ENCODE peak calls at places on chromosomes 13 and 19, in nine cellular contexts. N is neural progenitor cell; J is CD8-positive, alpha-beta T cell; Y is uterus; F is A549; S is body of pancreas; I is right cardiac atrium; A is mesendoderm; E is aorta. G is an unnamed sample. For H3K4me1, the result is how much of the 10 kb centered on the place peaks cover.

GRCh38 chr13:110287031-110287828 is 19.7 kb downstream of the COL4A1 start:
- DNase-seq in N (no peak), J (no peak), Y (no peak), F (no peak), S (no peak), I (no peak), A (no peak), E (no peak), G (no peak)

GRCh38 chr13:90414691-90415596 is 932.5 kb upstream of the MIR17HG start:
- DNase-seq in N (no peak), J (no peak), Y (no peak), F (peak), S (no peak), I (no peak), A (peak), E (no peak), G (no peak)

GRCh38 chr13:90686438-90686837 is 661.0 kb upstream of the MIR17HG start:
- DNase-seq in N (no peak), J (no peak), Y (no peak), F (no peak), S (peak), I (no peak), A (no peak), E (no peak), G (no peak)

GRCh38 chr13:114142640-114143490 is 10.4 kb upstream of the RASA3 start:
- DNase-seq in N (no peak), J (peak), Y (no peak), F (no peak), S (peak), I (no peak), A (no peak), E (peak), G (peak)

GRCh38 chr13:106161186-106161585 is 374.3 kb downstream of the EFNB2 start:
- DNase-seq in N (no peak), J (no peak), Y (no peak), F (no peak), S (no peak), I (no peak), A (no peak), E (no peak), G (no peak)

GRCh38 chr19:8334458-8335342 is 8.4 kb downstream of the KANK3 start:
- DNase-seq in N (peak), J (no peak), Y (no peak), F (peak), S (peak), I (peak), A (peak), E (peak), G (no peak)

GRCh38 chr13:90498096-90498495 is 849.4 kb upstream of the MIR17HG start:
- DNase-seq in N (no peak), J (no peak), Y (no peak), F (no peak), S (no peak), I (no peak), A (no peak), E (no peak), G (no peak)

GRCh38 chr13:31124225-31124624 is 37.5 kb downstream of the HSPH1 start:
- DNase-seq in N (no peak), J (no peak), Y (no peak), F (no peak), S (no peak), I (no peak), A (no peak), E (no peak), G (no peak)

GRCh38 chr19:43439183-43440063 is 24.7 kb downstream of the TEX101 start:
- DNase-seq in N (no peak), J (peak), Y (no peak), F (peak), S (no peak), I (no peak), A (no peak), E (no peak), G (peak)

GRCh38 chr19:47521473-47522180 is 6.8 kb upstream of the NAPA start:
- DNase-seq in N (no peak), J (no peak), Y (no peak), F (no peak), S (no peak), I (no peak), A (no peak), E (no peak), G (no peak)

GRCh38 chr13:62512194-62513141 is 1096.8 kb upstream of the PCDH20 start:
- DNase-seq in N (peak), J (no peak), Y (no peak), F (peak), S (peak), I (peak), A (peak), E (no peak), G (peak)

GRCh38 chr13:106486287-106486686 is 49.2 kb downstream of the EFNB2 start:
- DNase-seq in N (no peak), J (no peak), Y (no peak), F (no peak), S (no peak), I (no peak), A (no peak), E (no peak), G (no peak)

GRCh38 chr13:20188649-20189553 is 3.8 kb downstream of the GJB2 start:
- DNase-seq in N (peak), J (no peak), Y (no peak), F (no peak), S (peak), I (no peak), A (peak), E (peak), G (peak)

DNA sequence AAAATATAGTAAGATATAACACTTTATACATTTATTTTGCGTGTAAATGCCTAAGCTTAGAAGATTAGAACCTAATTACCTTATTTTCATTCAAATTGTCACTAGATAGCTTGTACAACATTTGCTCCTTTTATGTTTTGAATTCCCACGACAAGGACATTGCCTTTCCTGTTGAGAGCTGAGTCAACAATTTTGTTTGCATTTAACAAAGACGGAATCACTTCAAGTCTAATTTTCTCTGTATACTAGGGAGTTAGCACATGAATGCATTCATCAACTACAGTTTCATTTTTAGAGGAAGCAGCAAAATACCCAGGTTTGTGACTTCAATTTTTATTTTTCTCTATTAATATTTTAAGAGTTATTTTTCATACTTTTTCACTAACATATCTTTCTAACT is 48.7 kb upstream of the PCCA start:
- DNase-seq in N (no peak), J (no peak), Y (no peak), F (no peak), S (no peak), I (no peak), A (no peak), E (no peak), G (no peak)
- H3K4me1 ChIP-seq in N (under half), J (under half), Y (under half), F (under half), S (under half), I (under half), A (under half), E (under half), G (under half)

GRCh38 chr19:35038623-35039512 is 2.7 kb upstream of the HPN start:
- DNase-seq in N (no peak), J (no peak), Y (no peak), F (no peak), S (no peak), I (peak), A (no peak), E (no peak), G (no peak)
- H3K27ac ChIP-seq in N (no peak), J (no peak), Y (peak), F (no peak), S (peak), I (peak), A (no peak), E (no peak), G (no peak)

DNA sequence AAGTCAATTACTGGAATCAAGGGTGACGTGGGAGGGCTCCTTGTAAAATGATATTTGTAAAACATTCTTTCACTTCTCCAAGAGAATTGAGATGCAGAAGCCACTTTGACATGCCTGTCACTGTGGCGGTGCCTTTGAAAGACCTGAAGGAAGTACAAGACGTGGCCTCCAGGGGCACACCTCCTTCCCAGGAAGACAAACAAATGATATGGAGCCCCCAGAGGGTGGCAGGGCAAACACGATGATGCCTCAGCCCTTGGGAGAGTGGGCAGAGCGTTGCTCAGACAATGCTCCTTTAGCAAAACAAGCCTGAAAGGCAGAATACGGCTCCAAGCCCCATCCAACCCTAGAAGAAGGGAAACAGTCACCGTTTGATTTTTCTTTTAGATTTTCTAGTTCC is 9.3 kb upstream of the ATP12A start:
- DNase-seq in N (peak), J (peak), Y (no peak), F (peak), S (no peak), I (no peak), A (peak), E (no peak), G (no peak)
- H3K4me3 ChIP-seq in N (peak), J (no peak), Y (no peak), F (peak), S (no peak), I (no peak), A (no peak), E (no peak), G (no peak)

GRCh38 chr19:16258440-16258903 is 60.8 kb downstream of the AP1M1 start:
- DNase-seq in N (no peak), J (no peak), Y (peak), F (no peak), S (peak), I (peak), A (no peak), E (peak), G (no peak)

GRCh38 chr19:16260160-16260793 is 62.6 kb downstream of the AP1M1 start:
- DNase-seq in N (no peak), J (no peak), Y (no peak), F (no peak), S (no peak), I (peak), A (no peak), E (no peak), G (no peak)

GRCh38 chr19:16257509-16258002 is 59.8 kb downstream of the AP1M1 start:
- DNase-seq in N (no peak), J (no peak), Y (no peak), F (no peak), S (no peak), I (peak), A (no peak), E (no peak), G (no peak)

GRCh38 chr19:16260794-16261161 is 63.1 kb downstream of the AP1M1 start:
- DNase-seq in N (no peak), J (no peak), Y (no peak), F (no peak), S (no peak), I (peak), A (no peak), E (no peak), G (no peak)

DNA sequence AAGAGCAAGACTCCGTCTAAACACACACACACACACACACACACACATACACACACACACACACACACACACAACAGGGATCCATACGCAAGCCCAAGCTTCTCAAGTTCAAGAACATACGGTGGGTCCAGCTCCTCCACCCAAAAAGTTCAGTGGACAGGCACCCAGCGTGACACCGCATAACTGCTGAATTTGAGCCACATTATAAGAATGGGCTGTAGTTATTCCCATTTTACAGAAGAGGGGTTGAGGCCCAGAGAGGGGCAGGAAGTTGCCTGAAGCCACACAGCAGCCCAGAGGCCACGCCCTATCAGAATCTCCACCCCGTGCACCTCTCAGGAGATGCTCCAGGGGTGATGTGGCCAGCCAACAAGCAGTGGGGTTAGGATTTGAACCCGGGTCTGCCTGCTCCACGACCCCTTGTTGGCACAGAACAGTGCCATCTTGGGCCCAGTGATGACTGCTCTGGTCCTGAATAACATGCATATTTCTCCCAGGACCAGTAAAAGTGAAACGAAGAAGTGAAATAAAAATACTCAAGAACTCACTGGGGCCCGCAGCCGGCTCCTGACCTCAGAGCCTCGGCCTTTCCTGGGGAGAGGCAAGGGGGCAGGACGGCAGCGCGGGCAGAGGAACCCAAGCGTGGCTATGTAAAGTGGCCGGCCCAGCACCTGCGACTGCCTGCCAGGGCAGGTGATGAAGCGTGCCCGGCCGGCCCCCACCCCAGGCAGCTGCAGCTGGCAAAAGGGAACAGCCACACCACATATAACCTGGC is 61.9 kb downstream of the AP1M1 start:
- DNase-seq in N (no peak), J (no peak), Y (no peak), F (no peak), S (no peak), I (peak), A (no peak), E (no peak), G (no peak)
- H3K4me1 ChIP-seq in N (under half), J (half or more), Y (under half), F (under half), S (under half), I (under half), A (under half), E (under half), G (under half)

DNA sequence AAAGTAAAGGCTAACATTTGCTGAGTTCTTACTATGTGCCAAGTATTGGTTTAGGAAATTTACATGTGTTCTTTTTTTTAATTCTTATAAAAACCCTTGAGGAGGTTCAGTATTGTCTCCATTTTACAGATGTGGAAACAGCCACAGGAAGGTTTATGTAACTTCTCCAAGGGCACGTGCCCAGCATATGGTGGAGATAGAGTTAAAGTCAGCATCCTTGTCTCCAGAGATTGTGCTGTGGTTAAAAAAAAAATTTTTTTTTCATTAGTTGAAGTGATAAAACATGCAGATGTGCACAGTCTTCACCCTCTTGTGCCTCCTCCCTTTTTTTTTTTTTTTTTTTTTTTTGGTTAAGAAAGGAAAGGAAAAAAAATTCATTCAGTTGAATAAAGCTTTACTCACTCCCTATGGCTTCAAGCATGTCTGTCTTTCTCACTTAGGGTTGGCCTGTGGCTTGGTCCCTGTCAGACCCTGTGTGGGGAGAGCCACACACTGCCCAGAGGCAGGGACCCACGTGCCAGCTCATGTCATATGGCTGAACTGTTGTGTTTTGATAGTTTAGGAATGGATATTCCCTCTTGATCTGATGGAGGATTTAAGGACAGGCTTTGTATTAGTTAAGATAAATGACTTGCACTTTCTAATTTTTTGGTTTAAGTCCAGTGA is 19.2 kb downstream of the RNASEH2B start:
- DNase-seq in N (no peak), J (no peak), Y (no peak), F (no peak), S (no peak), I (no peak), A (no peak), E (no peak), G (no peak)
- H3K27ac ChIP-seq in N (no peak), J (no peak), Y (no peak), F (no peak), S (no peak), I (no peak), A (no peak), E (no peak), G (no peak)

GRCh38 chr19:10517361-10517759 is at the start of gene S1PR5:
- DNase-seq in N (peak), J (peak), Y (no peak), F (peak), S (peak), I (peak), A (peak), E (peak), G (no peak)

GRCh38 chr19:10516671-10517286 is 468 bp downstream of the S1PR5 start:
- DNase-seq in N (no peak), J (peak), Y (no peak), F (no peak), S (no peak), I (no peak), A (no peak), E (no peak), G (no peak)

GRCh38 chr19:10518444-10519361 is 1.5 kb upstream of the S1PR5 start:
- DNase-seq in N (peak), J (peak), Y (no peak), F (no peak), S (peak), I (no peak), A (no peak), E (no peak), G (no peak)

GRCh38 chr19:10519421-10519820 is 2.2 kb upstream of the S1PR5 start:
- DNase-seq in N (no peak), J (no peak), Y (no peak), F (no peak), S (no peak), I (no peak), A (no peak), E (no peak), G (no peak)

DNA sequence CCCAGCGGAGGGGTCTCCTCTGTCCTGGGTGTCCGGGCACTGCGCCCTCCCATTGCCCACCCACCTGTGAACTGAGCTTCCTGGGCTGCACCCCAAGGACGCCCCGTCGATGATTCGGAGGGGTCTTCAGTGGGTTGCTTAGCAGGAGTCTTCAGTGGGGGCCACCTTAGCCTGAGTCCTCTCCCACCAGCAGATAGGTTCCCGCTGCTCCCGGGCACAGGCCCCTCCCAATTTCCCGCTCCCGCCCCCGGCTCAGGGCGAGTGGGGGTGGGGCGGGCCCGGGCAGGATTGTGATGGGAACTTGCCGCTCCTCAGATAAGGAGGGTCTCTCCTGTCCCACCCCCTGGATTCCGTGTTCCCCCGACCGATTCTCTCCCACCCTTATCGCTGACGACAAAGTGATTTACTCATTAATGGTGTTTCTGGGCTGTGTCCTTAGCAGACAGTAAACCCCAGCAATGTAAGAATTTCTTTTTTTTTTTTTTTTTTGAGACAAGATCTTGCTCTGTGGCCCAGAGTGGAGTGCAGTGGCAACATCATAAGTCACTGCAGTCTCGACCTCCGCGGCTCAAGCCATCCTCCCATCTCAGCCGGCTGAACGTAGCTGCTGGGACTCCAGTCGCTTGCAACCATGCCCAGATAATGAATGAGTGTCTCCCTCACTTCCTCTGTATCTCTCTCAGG is 655 bp upstream of the S1PR5 start:
- DNase-seq in N (peak), J (peak), Y (no peak), F (peak), S (no peak), I (peak), A (peak), E (peak), G (no peak)
- H3K4me3 ChIP-seq in N (peak), J (peak), Y (no peak), F (peak), S (no peak), I (no peak), A (peak), E (no peak), G (no peak)

GRCh38 chr13:35720690-35721554 is 244.4 kb upstream of the MAB21L1 start:
- DNase-seq in N (peak), J (no peak), Y (peak), F (peak), S (peak), I (peak), A (peak), E (no peak), G (no peak)

GRCh38 chr13:35720290-35720689 is 243.8 kb upstream of the MAB21L1 start:
- DNase-seq in N (no peak), J (no peak), Y (no peak), F (no peak), S (no peak), I (no peak), A (no peak), E (no peak), G (no peak)

GRCh38 chr13:35716644-35717170 is 240.2 kb upstream of the MAB21L1 start:
- DNase-seq in N (no peak), J (no peak), Y (no peak), F (no peak), S (no peak), I (no peak), A (no peak), E (no peak), G (no peak)

GRCh38 chr13:35716186-35716585 is 239.7 kb upstream of the MAB21L1 start:
- DNase-seq in N (no peak), J (no peak), Y (no peak), F (no peak), S (no peak), I (no peak), A (peak), E (no peak), G (no peak)

DNA sequence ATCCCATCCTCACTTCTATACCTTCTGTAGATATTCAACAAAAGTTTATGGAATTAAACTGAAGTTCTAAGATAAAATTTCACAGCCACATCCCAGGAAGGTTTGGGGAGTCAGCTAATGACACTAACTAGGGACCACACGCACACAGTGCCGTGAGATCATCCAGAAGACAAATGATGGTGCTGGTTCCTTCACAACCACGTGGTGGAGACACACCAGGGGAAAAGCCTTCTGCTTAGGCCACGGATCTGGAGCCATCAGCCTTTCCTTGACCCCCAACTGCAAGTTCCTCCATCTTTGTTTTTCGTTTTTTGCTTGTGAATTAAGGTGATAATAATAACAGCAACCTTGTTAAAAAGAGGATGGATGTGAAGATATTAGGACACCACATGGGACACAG is 241.6 kb upstream of the MAB21L1 start:
- DNase-seq in N (no peak), J (no peak), Y (no peak), F (no peak), S (no peak), I (no peak), A (peak), E (no peak), G (no peak)
- H3K4me1 ChIP-seq in N (under half), J (under half), Y (under half), F (under half), S (under half), I (under half), A (under half), E (under half), G (under half)

DNA sequence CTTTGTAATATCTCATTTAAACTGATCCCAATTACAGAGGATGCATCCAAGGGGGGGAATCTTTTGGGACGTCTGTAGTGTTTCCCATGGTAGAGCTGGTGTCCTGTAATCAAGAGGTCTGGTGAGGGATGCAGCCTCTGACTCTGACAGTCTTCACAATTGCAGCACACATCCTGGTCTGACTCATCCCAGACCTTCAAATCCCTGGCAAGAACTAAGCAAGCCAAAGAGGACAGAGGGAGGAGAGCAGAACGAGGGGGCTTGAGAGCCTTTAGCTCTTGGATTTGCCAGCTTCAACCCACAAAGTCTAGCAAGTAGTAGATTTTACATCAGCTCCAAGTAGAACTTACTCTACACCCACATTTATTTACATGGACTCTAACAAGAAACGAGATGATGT is 17.3 kb upstream of the FCGBP start:
- DNase-seq in N (no peak), J (no peak), Y (no peak), F (peak), S (no peak), I (no peak), A (no peak), E (no peak), G (no peak)
- H3K27ac ChIP-seq in N (no peak), J (peak), Y (no peak), F (peak), S (no peak), I (no peak), A (no peak), E (no peak), G (peak)

G was measured in CD4-positive, CD25-positive, alpha-beta regulatory T cell.